ENCODE peak calls at places on chromosomes 11 and 22, in nine cellular contexts. One of them, this sample, is unnamed.

GRCh38 chr22:48451891-48452290 is 1375.8 kb downstream of the BRD1 start:
- DNase-seq in SW 1271: no peak
- DNase-seq in mammary epithelial cell: no peak
- DNase-seq in NCI-H1417: no peak
- DNase-seq in lower leg skin: no peak
- DNase-seq in stimulated activated CD4-positive, alpha-beta T cell treated with anti-CD3 and anti-CD28 coated beads, Interleukin-1b, Interleukin-23, amount 100 ng/mL, for 24 hours: no peak
- DNase-seq in CD8-positive, alpha-beta T cell: no peak
- DNase-seq in NCI-H1930: no peak
- DNase-seq in stimulated activated CD8-positive, alpha-beta memory T cell treated with anti-CD3 and anti-CD28 coated beads, Interleukin-4, amount 100 ng/mL, for 24 hours: no peak
- DNase-seq in this sample: no peak

GRCh38 chr22:28023036-28023435 is 104.0 kb upstream of the PITPNB start:
- DNase-seq in SW 1271: no peak
- DNase-seq in mammary epithelial cell: no peak
- DNase-seq in NCI-H1417: no peak
- DNase-seq in lower leg skin: peak
- DNase-seq in stimulated activated CD4-positive, alpha-beta T cell treated with anti-CD3 and anti-CD28 coated beads, Interleukin-1b, Interleukin-23, amount 100 ng/mL, for 24 hours: no peak
- DNase-seq in CD8-positive, alpha-beta T cell: no peak
- DNase-seq in NCI-H1930: no peak
- DNase-seq in stimulated activated CD8-positive, alpha-beta memory T cell treated with anti-CD3 and anti-CD28 coated beads, Interleukin-4, amount 100 ng/mL, for 24 hours: no peak
- DNase-seq in this sample: no peak

GRCh38 chr11:60872124-60872951 is 5.0 kb downstream of the ZP1 start:
- DNase-seq in SW 1271: no peak
- DNase-seq in mammary epithelial cell: no peak
- DNase-seq in NCI-H1417: no peak
- DNase-seq in lower leg skin: peak
- DNase-seq in stimulated activated CD4-positive, alpha-beta T cell treated with anti-CD3 and anti-CD28 coated beads, Interleukin-1b, Interleukin-23, amount 100 ng/mL, for 24 hours: no peak
- DNase-seq in CD8-positive, alpha-beta T cell: no peak
- DNase-seq in NCI-H1930: no peak
- DNase-seq in stimulated activated CD8-positive, alpha-beta memory T cell treated with anti-CD3 and anti-CD28 coated beads, Interleukin-4, amount 100 ng/mL, for 24 hours: no peak
- DNase-seq in this sample: no peak

GRCh38 chr11:113446938-113447337 is 28.3 kb downstream of the DRD2 start:
- DNase-seq in SW 1271: no peak
- DNase-seq in mammary epithelial cell: peak
- DNase-seq in NCI-H1417: peak
- DNase-seq in lower leg skin: no peak
- DNase-seq in stimulated activated CD4-positive, alpha-beta T cell treated with anti-CD3 and anti-CD28 coated beads, Interleukin-1b, Interleukin-23, amount 100 ng/mL, for 24 hours: no peak
- DNase-seq in CD8-positive, alpha-beta T cell: no peak
- DNase-seq in NCI-H1930: no peak
- DNase-seq in stimulated activated CD8-positive, alpha-beta memory T cell treated with anti-CD3 and anti-CD28 coated beads, Interleukin-4, amount 100 ng/mL, for 24 hours: no peak
- DNase-seq in this sample: no peak

GRCh38 chr22:44020981-44021380 is 3.1 kb upstream of the PARVB start:
- DNase-seq in SW 1271: no peak
- DNase-seq in mammary epithelial cell: no peak
- DNase-seq in NCI-H1417: no peak
- DNase-seq in lower leg skin: no peak
- DNase-seq in stimulated activated CD4-positive, alpha-beta T cell treated with anti-CD3 and anti-CD28 coated beads, Interleukin-1b, Interleukin-23, amount 100 ng/mL, for 24 hours: no peak
- DNase-seq in CD8-positive, alpha-beta T cell: no peak
- DNase-seq in NCI-H1930: no peak
- DNase-seq in stimulated activated CD8-positive, alpha-beta memory T cell treated with anti-CD3 and anti-CD28 coated beads, Interleukin-4, amount 100 ng/mL, for 24 hours: no peak
- DNase-seq in this sample: no peak

GRCh38 chr11:47186937-47187681 is 875 bp upstream of the PACSIN3 start:
- DNase-seq in SW 1271: no peak
- DNase-seq in mammary epithelial cell: peak
- DNase-seq in NCI-H1417: no peak
- DNase-seq in lower leg skin: no peak
- DNase-seq in stimulated activated CD4-positive, alpha-beta T cell treated with anti-CD3 and anti-CD28 coated beads, Interleukin-1b, Interleukin-23, amount 100 ng/mL, for 24 hours: peak
- DNase-seq in CD8-positive, alpha-beta T cell: no peak
- DNase-seq in NCI-H1930: peak
- DNase-seq in stimulated activated CD8-positive, alpha-beta memory T cell treated with anti-CD3 and anti-CD28 coated beads, Interleukin-4, amount 100 ng/mL, for 24 hours: no peak
- DNase-seq in this sample: peak

GRCh38 chr22:39715778-39716495 is 145.4 kb downstream of the CACNA1I start:
- DNase-seq in SW 1271: no peak
- DNase-seq in mammary epithelial cell: no peak
- DNase-seq in NCI-H1417: no peak
- DNase-seq in lower leg skin: no peak
- DNase-seq in stimulated activated CD4-positive, alpha-beta T cell treated with anti-CD3 and anti-CD28 coated beads, Interleukin-1b, Interleukin-23, amount 100 ng/mL, for 24 hours: no peak
- DNase-seq in CD8-positive, alpha-beta T cell: no peak
- DNase-seq in NCI-H1930: no peak
- DNase-seq in stimulated activated CD8-positive, alpha-beta memory T cell treated with anti-CD3 and anti-CD28 coated beads, Interleukin-4, amount 100 ng/mL, for 24 hours: no peak
- DNase-seq in this sample: no peak

GRCh38 chr11:115845872-115846271 is 341.7 kb upstream of the CADM1 start:
- DNase-seq in SW 1271: no peak
- DNase-seq in mammary epithelial cell: no peak
- DNase-seq in NCI-H1417: no peak
- DNase-seq in lower leg skin: no peak
- DNase-seq in stimulated activated CD4-positive, alpha-beta T cell treated with anti-CD3 and anti-CD28 coated beads, Interleukin-1b, Interleukin-23, amount 100 ng/mL, for 24 hours: no peak
- DNase-seq in CD8-positive, alpha-beta T cell: no peak
- DNase-seq in NCI-H1930: no peak
- DNase-seq in stimulated activated CD8-positive, alpha-beta memory T cell treated with anti-CD3 and anti-CD28 coated beads, Interleukin-4, amount 100 ng/mL, for 24 hours: no peak
- DNase-seq in this sample: no peak

GRCh38 chr11:132607575-132607974 is 924.7 kb downstream of the OPCML start:
- DNase-seq in SW 1271: no peak
- DNase-seq in mammary epithelial cell: no peak
- DNase-seq in NCI-H1417: no peak
- DNase-seq in lower leg skin: no peak
- DNase-seq in stimulated activated CD4-positive, alpha-beta T cell treated with anti-CD3 and anti-CD28 coated beads, Interleukin-1b, Interleukin-23, amount 100 ng/mL, for 24 hours: no peak
- DNase-seq in CD8-positive, alpha-beta T cell: no peak
- DNase-seq in NCI-H1930: no peak
- DNase-seq in stimulated activated CD8-positive, alpha-beta memory T cell treated with anti-CD3 and anti-CD28 coated beads, Interleukin-4, amount 100 ng/mL, for 24 hours: no peak
- DNase-seq in this sample: no peak

GRCh38 chr11:132405728-132406127 is 1035.3 kb downstream of the NTM start:
- DNase-seq in SW 1271: no peak
- DNase-seq in mammary epithelial cell: no peak
- DNase-seq in NCI-H1417: peak
- DNase-seq in lower leg skin: no peak
- DNase-seq in stimulated activated CD4-positive, alpha-beta T cell treated with anti-CD3 and anti-CD28 coated beads, Interleukin-1b, Interleukin-23, amount 100 ng/mL, for 24 hours: no peak
- DNase-seq in CD8-positive, alpha-beta T cell: no peak
- DNase-seq in NCI-H1930: peak
- DNase-seq in stimulated activated CD8-positive, alpha-beta memory T cell treated with anti-CD3 and anti-CD28 coated beads, Interleukin-4, amount 100 ng/mL, for 24 hours: no peak
- DNase-seq in this sample: no peak

GRCh38 chr11:76096552-76096951 is 109.8 kb downstream of the WNT11 start:
- DNase-seq in SW 1271: no peak
- DNase-seq in mammary epithelial cell: no peak
- DNase-seq in NCI-H1417: no peak
- DNase-seq in lower leg skin: no peak
- DNase-seq in stimulated activated CD4-positive, alpha-beta T cell treated with anti-CD3 and anti-CD28 coated beads, Interleukin-1b, Interleukin-23, amount 100 ng/mL, for 24 hours: no peak
- DNase-seq in CD8-positive, alpha-beta T cell: no peak
- DNase-seq in NCI-H1930: no peak
- DNase-seq in stimulated activated CD8-positive, alpha-beta memory T cell treated with anti-CD3 and anti-CD28 coated beads, Interleukin-4, amount 100 ng/mL, for 24 hours: no peak
- DNase-seq in this sample: no peak

GRCh38 chr11:134276396-134277175 is 407 bp downstream of the GLB1L3 start:
- DNase-seq in SW 1271: no peak
- DNase-seq in mammary epithelial cell: no peak
- DNase-seq in NCI-H1417: peak
- DNase-seq in lower leg skin: peak
- DNase-seq in stimulated activated CD4-positive, alpha-beta T cell treated with anti-CD3 and anti-CD28 coated beads, Interleukin-1b, Interleukin-23, amount 100 ng/mL, for 24 hours: no peak
- DNase-seq in CD8-positive, alpha-beta T cell: no peak
- DNase-seq in NCI-H1930: no peak
- DNase-seq in stimulated activated CD8-positive, alpha-beta memory T cell treated with anti-CD3 and anti-CD28 coated beads, Interleukin-4, amount 100 ng/mL, for 24 hours: no peak
- DNase-seq in this sample: no peak

GRCh38 chr22:17501679-17502285 is 61.5 kb upstream of the SLC25A18 start:
- DNase-seq in SW 1271: peak
- DNase-seq in mammary epithelial cell: peak
- DNase-seq in NCI-H1417: peak
- DNase-seq in lower leg skin: no peak
- DNase-seq in stimulated activated CD4-positive, alpha-beta T cell treated with anti-CD3 and anti-CD28 coated beads, Interleukin-1b, Interleukin-23, amount 100 ng/mL, for 24 hours: no peak
- DNase-seq in CD8-positive, alpha-beta T cell: no peak
- DNase-seq in NCI-H1930: peak
- DNase-seq in stimulated activated CD8-positive, alpha-beta memory T cell treated with anti-CD3 and anti-CD28 coated beads, Interleukin-4, amount 100 ng/mL, for 24 hours: no peak
- DNase-seq in this sample: peak

GRCh38 chr11:46149826-46150225 is 28.6 kb upstream of the PHF21A start:
- DNase-seq in SW 1271: no peak
- DNase-seq in mammary epithelial cell: no peak
- DNase-seq in NCI-H1417: no peak
- DNase-seq in lower leg skin: no peak
- DNase-seq in stimulated activated CD4-positive, alpha-beta T cell treated with anti-CD3 and anti-CD28 coated beads, Interleukin-1b, Interleukin-23, amount 100 ng/mL, for 24 hours: no peak
- DNase-seq in CD8-positive, alpha-beta T cell: no peak
- DNase-seq in NCI-H1930: no peak
- DNase-seq in stimulated activated CD8-positive, alpha-beta memory T cell treated with anti-CD3 and anti-CD28 coated beads, Interleukin-4, amount 100 ng/mL, for 24 hours: no peak
- DNase-seq in this sample: no peak

GRCh38 chr22:23751441-23751996 is 607 bp upstream of the ZNF70 start:
- DNase-seq in SW 1271: peak
- DNase-seq in mammary epithelial cell: no peak
- DNase-seq in NCI-H1417: peak
- DNase-seq in lower leg skin: no peak
- DNase-seq in stimulated activated CD4-positive, alpha-beta T cell treated with anti-CD3 and anti-CD28 coated beads, Interleukin-1b, Interleukin-23, amount 100 ng/mL, for 24 hours: no peak
- DNase-seq in CD8-positive, alpha-beta T cell: peak
- DNase-seq in NCI-H1930: no peak
- DNase-seq in stimulated activated CD8-positive, alpha-beta memory T cell treated with anti-CD3 and anti-CD28 coated beads, Interleukin-4, amount 100 ng/mL, for 24 hours: no peak
- DNase-seq in this sample: no peak

GRCh38 chr11:90124946-90125345 is 9.5 kb upstream of the NAALAD2 start:
- DNase-seq in SW 1271: no peak
- DNase-seq in mammary epithelial cell: no peak
- DNase-seq in NCI-H1417: no peak
- DNase-seq in lower leg skin: no peak
- DNase-seq in stimulated activated CD4-positive, alpha-beta T cell treated with anti-CD3 and anti-CD28 coated beads, Interleukin-1b, Interleukin-23, amount 100 ng/mL, for 24 hours: no peak
- DNase-seq in CD8-positive, alpha-beta T cell: no peak
- DNase-seq in NCI-H1930: no peak
- DNase-seq in stimulated activated CD8-positive, alpha-beta memory T cell treated with anti-CD3 and anti-CD28 coated beads, Interleukin-4, amount 100 ng/mL, for 24 hours: no peak
- DNase-seq in this sample: no peak

GRCh38 chr11:17591293-17591692 is 44.2 kb downstream of the OTOG start:
- DNase-seq in SW 1271: no peak
- DNase-seq in mammary epithelial cell: no peak
- DNase-seq in NCI-H1417: no peak
- DNase-seq in lower leg skin: peak
- DNase-seq in stimulated activated CD4-positive, alpha-beta T cell treated with anti-CD3 and anti-CD28 coated beads, Interleukin-1b, Interleukin-23, amount 100 ng/mL, for 24 hours: no peak
- DNase-seq in CD8-positive, alpha-beta T cell: no peak
- DNase-seq in NCI-H1930: no peak
- DNase-seq in stimulated activated CD8-positive, alpha-beta memory T cell treated with anti-CD3 and anti-CD28 coated beads, Interleukin-4, amount 100 ng/mL, for 24 hours: no peak
- DNase-seq in this sample: no peak

GRCh38 chr11:27085605-27086004 is 45.0 kb downstream of the BBOX1 start:
- DNase-seq in SW 1271: no peak
- DNase-seq in mammary epithelial cell: no peak
- DNase-seq in NCI-H1417: no peak
- DNase-seq in lower leg skin: no peak
- DNase-seq in stimulated activated CD4-positive, alpha-beta T cell treated with anti-CD3 and anti-CD28 coated beads, Interleukin-1b, Interleukin-23, amount 100 ng/mL, for 24 hours: no peak
- DNase-seq in CD8-positive, alpha-beta T cell: no peak
- DNase-seq in NCI-H1930: no peak
- DNase-seq in stimulated activated CD8-positive, alpha-beta memory T cell treated with anti-CD3 and anti-CD28 coated beads, Interleukin-4, amount 100 ng/mL, for 24 hours: no peak
- DNase-seq in this sample: no peak

GRCh38 chr22:39173787-39174497 is 21.5 kb upstream of the CBX7 start:
- DNase-seq in SW 1271: no peak
- DNase-seq in mammary epithelial cell: no peak
- DNase-seq in NCI-H1417: no peak
- DNase-seq in lower leg skin: peak
- DNase-seq in stimulated activated CD4-positive, alpha-beta T cell treated with anti-CD3 and anti-CD28 coated beads, Interleukin-1b, Interleukin-23, amount 100 ng/mL, for 24 hours: no peak
- DNase-seq in CD8-positive, alpha-beta T cell: peak
- DNase-seq in NCI-H1930: no peak
- DNase-seq in stimulated activated CD8-positive, alpha-beta memory T cell treated with anti-CD3 and anti-CD28 coated beads, Interleukin-4, amount 100 ng/mL, for 24 hours: peak
- DNase-seq in this sample: no peak

GRCh38 chr22:30754971-30755759 is 60.5 kb downstream of the OSBP2 start:
- DNase-seq in SW 1271: peak
- DNase-seq in mammary epithelial cell: peak
- DNase-seq in NCI-H1417: peak
- DNase-seq in lower leg skin: no peak
- DNase-seq in stimulated activated CD4-positive, alpha-beta T cell treated with anti-CD3 and anti-CD28 coated beads, Interleukin-1b, Interleukin-23, amount 100 ng/mL, for 24 hours: peak
- DNase-seq in CD8-positive, alpha-beta T cell: peak
- DNase-seq in NCI-H1930: peak
- DNase-seq in stimulated activated CD8-positive, alpha-beta memory T cell treated with anti-CD3 and anti-CD28 coated beads, Interleukin-4, amount 100 ng/mL, for 24 hours: peak
- DNase-seq in this sample: peak

This sample was measured in NAMALWA.